ENCODE peak calls at places on chromosome 5, in ten cellular contexts. One of them, this sample, is unnamed.

GRCh38 chr5:76527685-76528161 is 95.5 kb downstream of the F2RL2 start:
- DNase-seq in tibial nerve: no peak
- DNase-seq in body of pancreas: no peak
- DNase-seq in HCT116: no peak
- DNase-seq in ovary: no peak
- DNase-seq in A549: no peak
- DNase-seq in transverse colon: no peak
- DNase-seq in suprapubic skin: no peak
- DNase-seq in GM12891: no peak
- DNase-seq in uterus: no peak
- DNase-seq in this sample: peak

GRCh38 chr5:150497274-150497988 is 10.5 kb upstream of the NDST1 start:
- DNase-seq in tibial nerve: peak
- DNase-seq in body of pancreas: peak
- DNase-seq in HCT116: peak
- DNase-seq in ovary: peak
- DNase-seq in A549: peak
- DNase-seq in transverse colon: no peak
- DNase-seq in suprapubic skin: no peak
- DNase-seq in GM12891: no peak
- DNase-seq in uterus: peak
- DNase-seq in this sample: no peak

GRCh38 chr5:139690385-139691274 is 42.5 kb downstream of the CXXC5 start:
- DNase-seq in tibial nerve: no peak
- DNase-seq in body of pancreas: peak
- DNase-seq in HCT116: no peak
- DNase-seq in ovary: peak
- DNase-seq in A549: no peak
- DNase-seq in transverse colon: no peak
- DNase-seq in suprapubic skin: no peak
- DNase-seq in GM12891: no peak
- DNase-seq in uterus: peak
- DNase-seq in this sample: no peak

GRCh38 chr5:36457511-36458260 is 148.7 kb upstream of the SLC1A3 start:
- DNase-seq in tibial nerve: no peak
- DNase-seq in body of pancreas: no peak
- DNase-seq in HCT116: no peak
- DNase-seq in ovary: no peak
- DNase-seq in A549: no peak
- DNase-seq in transverse colon: no peak
- DNase-seq in suprapubic skin: no peak
- DNase-seq in GM12891: no peak
- DNase-seq in uterus: no peak
- DNase-seq in this sample: no peak

GRCh38 chr5:42514759-42515158 is 91.5 kb downstream of the GHR start:
- DNase-seq in tibial nerve: no peak
- DNase-seq in body of pancreas: peak
- DNase-seq in HCT116: no peak
- DNase-seq in ovary: no peak
- DNase-seq in A549: no peak
- DNase-seq in transverse colon: no peak
- DNase-seq in suprapubic skin: no peak
- DNase-seq in GM12891: no peak
- DNase-seq in uterus: no peak
- DNase-seq in this sample: peak

GRCh38 chr5:108311682-108312081 is 70.2 kb downstream of the FBXL17 start:
- DNase-seq in tibial nerve: no peak
- DNase-seq in body of pancreas: no peak
- DNase-seq in HCT116: no peak
- DNase-seq in ovary: no peak
- DNase-seq in A549: no peak
- DNase-seq in transverse colon: no peak
- DNase-seq in suprapubic skin: no peak
- DNase-seq in GM12891: no peak
- DNase-seq in uterus: no peak
- DNase-seq in this sample: no peak

GRCh38 chr5:97134634-97135033 is 7.8 kb downstream of the LIX1 start:
- DNase-seq in tibial nerve: no peak
- DNase-seq in body of pancreas: no peak
- DNase-seq in HCT116: no peak
- DNase-seq in ovary: no peak
- DNase-seq in A549: no peak
- DNase-seq in transverse colon: no peak
- DNase-seq in suprapubic skin: no peak
- DNase-seq in GM12891: no peak
- DNase-seq in uterus: no peak
- DNase-seq in this sample: no peak

GRCh38 chr5:15574806-15575205 is 74.8 kb downstream of the FBXL7 start:
- DNase-seq in tibial nerve: no peak
- DNase-seq in body of pancreas: no peak
- DNase-seq in HCT116: no peak
- DNase-seq in ovary: peak
- DNase-seq in A549: no peak
- DNase-seq in transverse colon: no peak
- DNase-seq in suprapubic skin: no peak
- DNase-seq in GM12891: no peak
- DNase-seq in uterus: no peak
- DNase-seq in this sample: no peak

GRCh38 chr5:5933651-5934050 is 444.7 kb downstream of the MED10 start:
- DNase-seq in tibial nerve: no peak
- DNase-seq in body of pancreas: no peak
- DNase-seq in HCT116: no peak
- DNase-seq in ovary: no peak
- DNase-seq in A549: no peak
- DNase-seq in transverse colon: no peak
- DNase-seq in suprapubic skin: no peak
- DNase-seq in GM12891: no peak
- DNase-seq in uterus: no peak
- DNase-seq in this sample: no peak

GRCh38 chr5:139821806-139822552 is 26.4 kb downstream of the PSD2 start:
- DNase-seq in tibial nerve: no peak
- DNase-seq in body of pancreas: no peak
- DNase-seq in HCT116: no peak
- DNase-seq in ovary: no peak
- DNase-seq in A549: no peak
- DNase-seq in transverse colon: no peak
- DNase-seq in suprapubic skin: no peak
- DNase-seq in GM12891: no peak
- DNase-seq in uterus: no peak
- DNase-seq in this sample: no peak

GRCh38 chr5:160269017-160269416 is 39.7 kb downstream of the FABP6 start:
- DNase-seq in tibial nerve: peak
- DNase-seq in body of pancreas: peak
- DNase-seq in HCT116: no peak
- DNase-seq in ovary: peak
- DNase-seq in A549: no peak
- DNase-seq in transverse colon: peak
- DNase-seq in suprapubic skin: peak
- DNase-seq in GM12891: no peak
- DNase-seq in uterus: peak
- DNase-seq in this sample: peak

GRCh38 chr5:43556857-43557593 is at the start of gene PAIP1:
- DNase-seq in tibial nerve: peak
- DNase-seq in body of pancreas: peak
- DNase-seq in HCT116: peak
- DNase-seq in ovary: peak
- DNase-seq in A549: peak
- DNase-seq in transverse colon: peak
- DNase-seq in suprapubic skin: peak
- DNase-seq in GM12891: peak
- DNase-seq in uterus: peak
- DNase-seq in this sample: peak
- TF ChIP-seq POLR2A in tibial nerve: no peak
- TF ChIP-seq POLR2A in body of pancreas: peak
- TF ChIP-seq POLR2A in HCT116: no peak
- TF ChIP-seq POLR2A in ovary: peak
- TF ChIP-seq POLR2A in A549: peak
- TF ChIP-seq POLR2A in transverse colon: peak
- TF ChIP-seq POLR2A in suprapubic skin: no peak
- TF ChIP-seq POLR2A in GM12891: peak
- TF ChIP-seq POLR2A in uterus: peak
- TF ChIP-seq POLR2A in this sample: peak

DNA sequence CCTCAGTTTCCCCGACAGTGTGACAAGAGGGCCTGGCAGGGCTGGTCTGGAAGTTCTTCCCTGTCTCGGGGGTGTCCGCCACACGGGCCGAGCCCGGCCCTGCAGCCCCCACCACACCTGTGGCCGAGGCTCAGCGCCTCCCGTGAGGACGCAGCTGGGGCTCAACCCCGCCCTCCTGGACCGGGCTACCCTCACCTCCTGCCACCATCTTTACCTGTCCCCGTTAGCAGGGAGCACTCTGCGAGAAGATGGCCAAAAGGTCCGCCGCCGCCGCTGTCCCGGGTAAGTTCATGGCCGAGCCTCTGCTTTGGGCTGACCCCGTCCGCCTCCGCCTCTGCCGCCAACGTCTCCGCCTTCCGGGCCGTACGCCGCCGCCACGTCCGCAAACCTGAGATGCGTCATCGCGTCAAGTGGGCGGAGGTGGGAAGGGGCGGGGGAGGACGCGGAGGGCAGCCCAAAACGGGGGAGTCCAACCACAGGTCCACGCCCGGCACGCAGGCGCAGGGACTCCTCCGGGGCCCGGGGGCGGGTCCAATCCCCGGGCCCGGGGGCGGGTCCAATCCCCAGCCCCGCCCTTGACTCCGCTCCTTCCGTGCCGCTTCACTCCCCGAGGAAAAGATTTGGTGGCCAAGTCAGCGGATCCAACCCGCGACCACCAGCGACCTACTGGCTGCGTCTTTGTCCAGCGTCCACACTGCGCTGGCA is at the start of gene LYSMD3:
- DNase-seq in tibial nerve: peak
- DNase-seq in body of pancreas: peak
- DNase-seq in HCT116: peak
- DNase-seq in ovary: peak
- DNase-seq in A549: peak
- DNase-seq in transverse colon: peak
- DNase-seq in suprapubic skin: peak
- DNase-seq in GM12891: peak
- DNase-seq in uterus: peak
- DNase-seq in this sample: peak
- TF ChIP-seq POLR2A in tibial nerve: peak
- TF ChIP-seq POLR2A in body of pancreas: peak
- TF ChIP-seq POLR2A in HCT116: peak
- TF ChIP-seq POLR2A in ovary: peak
- TF ChIP-seq POLR2A in A549: peak
- TF ChIP-seq POLR2A in transverse colon: peak
- TF ChIP-seq POLR2A in suprapubic skin: peak
- TF ChIP-seq POLR2A in GM12891: peak
- TF ChIP-seq POLR2A in uterus: peak
- TF ChIP-seq POLR2A in this sample: peak

DNA sequence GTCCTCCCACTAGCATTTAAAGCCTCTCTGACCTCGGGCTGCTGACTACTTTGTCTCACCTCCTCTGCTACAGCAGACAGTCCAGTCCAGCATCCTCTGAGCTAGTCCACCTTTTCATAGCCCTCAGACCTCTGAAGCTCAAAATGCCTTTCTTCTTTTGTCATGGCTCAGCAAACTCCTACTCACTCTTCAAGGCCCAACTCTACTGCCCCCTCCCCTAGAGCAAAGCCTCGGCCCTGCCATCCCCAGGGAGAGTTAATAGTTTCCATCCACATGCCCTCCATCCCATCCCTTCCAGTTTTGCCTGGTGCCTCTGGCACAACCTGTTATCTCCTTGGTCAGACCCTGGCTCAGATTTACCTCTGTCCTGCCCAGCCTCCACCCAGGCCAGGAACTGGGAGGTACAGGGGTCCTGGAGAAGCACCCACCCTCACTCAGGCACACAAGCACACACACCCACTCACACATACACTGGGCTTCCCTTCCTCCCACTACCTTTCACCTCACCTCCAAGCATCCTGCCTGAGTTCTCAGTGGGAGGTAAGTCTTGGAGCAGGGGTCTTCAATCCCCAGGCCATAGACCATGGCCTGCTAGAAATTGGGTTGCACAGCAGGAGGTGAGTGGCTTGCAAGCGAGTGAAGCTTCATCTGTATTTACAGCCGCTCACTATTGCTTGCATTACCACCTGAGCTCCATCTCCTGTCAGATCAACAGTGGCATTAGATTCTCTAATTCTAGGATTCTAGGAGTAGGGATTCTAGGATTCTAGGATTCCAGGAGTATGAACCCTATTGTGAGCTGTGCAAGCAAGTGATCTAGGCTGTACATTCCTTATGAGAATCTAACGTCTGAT is 18.1 kb downstream of the PDLIM4 start:
- DNase-seq in tibial nerve: no peak
- DNase-seq in body of pancreas: no peak
- DNase-seq in HCT116: no peak
- DNase-seq in ovary: no peak
- DNase-seq in A549: no peak
- DNase-seq in transverse colon: no peak
- DNase-seq in suprapubic skin: no peak
- DNase-seq in GM12891: no peak
- DNase-seq in uterus: no peak
- DNase-seq in this sample: no peak
- TF ChIP-seq POLR2A in tibial nerve: no peak
- TF ChIP-seq POLR2A in body of pancreas: no peak
- TF ChIP-seq POLR2A in HCT116: no peak
- TF ChIP-seq POLR2A in ovary: no peak
- TF ChIP-seq POLR2A in A549: no peak
- TF ChIP-seq POLR2A in transverse colon: no peak
- TF ChIP-seq POLR2A in suprapubic skin: no peak
- TF ChIP-seq POLR2A in GM12891: no peak
- TF ChIP-seq POLR2A in uterus: no peak
- TF ChIP-seq POLR2A in this sample: no peak

GRCh38 chr5:132227235-132227484 is 493 bp downstream of the P4HA2 start:
- DNase-seq in tibial nerve: no peak
- DNase-seq in body of pancreas: no peak
- DNase-seq in HCT116: no peak
- DNase-seq in ovary: peak
- DNase-seq in A549: no peak
- DNase-seq in transverse colon: no peak
- DNase-seq in suprapubic skin: no peak
- DNase-seq in GM12891: no peak
- DNase-seq in uterus: no peak
- DNase-seq in this sample: no peak

GRCh38 chr5:132228241-132229035 is 785 bp upstream of the P4HA2 start:
- DNase-seq in tibial nerve: no peak
- DNase-seq in body of pancreas: no peak
- DNase-seq in HCT116: no peak
- DNase-seq in ovary: peak
- DNase-seq in A549: peak
- DNase-seq in transverse colon: peak
- DNase-seq in suprapubic skin: peak
- DNase-seq in GM12891: no peak
- DNase-seq in uterus: peak
- DNase-seq in this sample: no peak

GRCh38 chr5:132229236-132229635 is 1.6 kb upstream of the P4HA2 start:
- DNase-seq in tibial nerve: no peak
- DNase-seq in body of pancreas: no peak
- DNase-seq in HCT116: no peak
- DNase-seq in ovary: peak
- DNase-seq in A549: no peak
- DNase-seq in transverse colon: peak
- DNase-seq in suprapubic skin: peak
- DNase-seq in GM12891: no peak
- DNase-seq in uterus: peak
- DNase-seq in this sample: no peak

GRCh38 chr5:132226516-132227234 is 978 bp downstream of the P4HA2 start:
- DNase-seq in tibial nerve: no peak
- DNase-seq in body of pancreas: peak
- DNase-seq in HCT116: no peak
- DNase-seq in ovary: peak
- DNase-seq in A549: no peak
- DNase-seq in transverse colon: peak
- DNase-seq in suprapubic skin: peak
- DNase-seq in GM12891: no peak
- DNase-seq in uterus: no peak
- DNase-seq in this sample: no peak

GRCh38 chr5:132227485-132228240 is at the start of gene P4HA2:
- DNase-seq in tibial nerve: peak
- DNase-seq in body of pancreas: peak
- DNase-seq in HCT116: peak
- DNase-seq in ovary: peak
- DNase-seq in A549: peak
- DNase-seq in transverse colon: peak
- DNase-seq in suprapubic skin: peak
- DNase-seq in GM12891: peak
- DNase-seq in uterus: peak
- DNase-seq in this sample: peak
- TF ChIP-seq POLR2A in tibial nerve: no peak
- TF ChIP-seq POLR2A in body of pancreas: peak
- TF ChIP-seq POLR2A in HCT116: peak
- TF ChIP-seq POLR2A in ovary: no peak
- TF ChIP-seq POLR2A in A549: peak
- TF ChIP-seq POLR2A in transverse colon: peak
- TF ChIP-seq POLR2A in suprapubic skin: no peak
- TF ChIP-seq POLR2A in GM12891: no peak
- TF ChIP-seq POLR2A in uterus: peak
- TF ChIP-seq POLR2A in this sample: no peak